ENCODE peak calls at places on chromosomes 7 and 10, in seven cellular contexts. One of them, this sample, is unnamed.

GRCh38 chr10:2835950-2836349 is 231.4 kb upstream of the PFKP start:
- DNase-seq in H1: no peak
- DNase-seq in SK-N-SH: peak
- DNase-seq in HepG2: no peak
- DNase-seq in HCT116: no peak
- DNase-seq in K562: no peak
- DNase-seq in GM12878: no peak
- DNase-seq in this sample: no peak

GRCh38 chr7:17206354-17206905 is 92.0 kb upstream of the AHR start:
- DNase-seq in H1: no peak
- DNase-seq in SK-N-SH: no peak
- DNase-seq in HepG2: peak
- DNase-seq in HCT116: no peak
- DNase-seq in K562: no peak
- DNase-seq in GM12878: no peak
- DNase-seq in this sample: peak

GRCh38 chr7:115574676-115575291 is 455.8 kb downstream of the TFEC start:
- DNase-seq in H1: no peak
- DNase-seq in SK-N-SH: no peak
- DNase-seq in HepG2: no peak
- DNase-seq in HCT116: no peak
- DNase-seq in K562: no peak
- DNase-seq in GM12878: no peak
- DNase-seq in this sample: no peak

GRCh38 chr7:13989944-13990295 is 454 bp upstream of the ETV1 start:
- DNase-seq in H1: no peak
- DNase-seq in SK-N-SH: no peak
- DNase-seq in HepG2: no peak
- DNase-seq in HCT116: no peak
- DNase-seq in K562: no peak
- DNase-seq in GM12878: no peak
- DNase-seq in this sample: no peak

GRCh38 chr10:120426306-120426705 is 30.7 kb upstream of the PLPP4 start:
- DNase-seq in H1: no peak
- DNase-seq in SK-N-SH: no peak
- DNase-seq in HepG2: no peak
- DNase-seq in HCT116: no peak
- DNase-seq in K562: no peak
- DNase-seq in GM12878: no peak
- DNase-seq in this sample: no peak

GRCh38 chr10:98150544-98150943 is 16.1 kb downstream of the R3HCC1L start:
- DNase-seq in H1: no peak
- DNase-seq in SK-N-SH: no peak
- DNase-seq in HepG2: no peak
- DNase-seq in HCT116: no peak
- DNase-seq in K562: no peak
- DNase-seq in GM12878: no peak
- DNase-seq in this sample: no peak

GRCh38 chr7:155804897-155805825 is 7.1 kb downstream of the SHH start:
- DNase-seq in H1: no peak
- DNase-seq in SK-N-SH: peak
- DNase-seq in HepG2: no peak
- DNase-seq in HCT116: no peak
- DNase-seq in K562: peak
- DNase-seq in GM12878: no peak
- DNase-seq in this sample: peak

GRCh38 chr7:1412322-1413261 is 46.7 kb downstream of the MICALL2 start:
- DNase-seq in H1: peak
- DNase-seq in SK-N-SH: peak
- DNase-seq in HepG2: peak
- DNase-seq in HCT116: peak
- DNase-seq in K562: peak
- DNase-seq in GM12878: no peak
- DNase-seq in this sample: peak

GRCh38 chr10:117442944-117443676 is 67.9 kb upstream of the PDZD8 start:
- DNase-seq in H1: peak
- DNase-seq in SK-N-SH: peak
- DNase-seq in HepG2: peak
- DNase-seq in HCT116: peak
- DNase-seq in K562: peak
- DNase-seq in GM12878: peak
- DNase-seq in this sample: peak

GRCh38 chr10:117441366-117441765 is 66.1 kb upstream of the PDZD8 start:
- DNase-seq in H1: no peak
- DNase-seq in SK-N-SH: no peak
- DNase-seq in HepG2: no peak
- DNase-seq in HCT116: no peak
- DNase-seq in K562: no peak
- DNase-seq in GM12878: no peak
- DNase-seq in this sample: no peak

GRCh38 chr10:117441812-117442443 is 66.7 kb upstream of the PDZD8 start:
- DNase-seq in H1: no peak
- DNase-seq in SK-N-SH: no peak
- DNase-seq in HepG2: no peak
- DNase-seq in HCT116: no peak
- DNase-seq in K562: no peak
- DNase-seq in GM12878: no peak
- DNase-seq in this sample: no peak

GRCh38 chr10:117442521-117442920 is 67.3 kb upstream of the PDZD8 start:
- DNase-seq in H1: no peak
- DNase-seq in SK-N-SH: no peak
- DNase-seq in HepG2: no peak
- DNase-seq in HCT116: no peak
- DNase-seq in K562: no peak
- DNase-seq in GM12878: no peak
- DNase-seq in this sample: no peak

DNA sequence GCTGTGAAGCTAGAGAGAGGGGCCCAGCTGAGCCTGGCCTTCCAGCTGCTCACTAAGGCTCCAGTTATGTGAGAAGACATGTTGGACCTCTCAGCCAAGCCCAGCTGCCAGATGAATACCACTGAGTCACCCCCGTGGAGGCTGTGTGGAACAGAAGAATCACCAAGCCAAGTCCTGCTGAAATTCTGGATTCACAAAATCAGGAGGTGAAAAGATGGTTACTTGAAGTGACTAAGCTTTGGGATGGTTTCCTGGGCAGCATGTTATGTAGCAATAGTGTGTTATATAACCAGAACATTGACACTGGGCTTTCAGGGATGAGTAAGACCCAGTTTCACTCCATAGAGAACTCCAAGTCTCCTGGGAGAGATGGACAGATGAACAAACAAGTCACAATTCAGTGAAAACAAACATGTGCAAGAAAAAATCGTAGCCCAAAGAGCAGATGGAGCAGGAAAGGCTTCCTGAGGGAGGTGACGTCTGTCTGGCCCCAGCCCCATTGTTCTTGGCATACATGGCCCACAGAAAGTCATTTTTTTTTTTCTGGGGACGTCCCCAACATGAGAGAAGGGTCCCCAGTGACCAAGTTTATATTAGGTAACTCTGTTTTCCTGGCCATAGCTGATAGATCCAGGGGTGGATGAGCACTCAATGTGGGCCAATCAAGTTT is 64.1 kb upstream of the PDZD8 start:
- DNase-seq in H1: no peak
- DNase-seq in SK-N-SH: no peak
- DNase-seq in HepG2: no peak
- DNase-seq in HCT116: no peak
- DNase-seq in K562: no peak
- DNase-seq in GM12878: no peak
- DNase-seq in this sample: no peak
- TF ChIP-seq JUND in H1: no peak
- TF ChIP-seq JUND in SK-N-SH: no peak
- TF ChIP-seq JUND in HepG2: no peak
- TF ChIP-seq JUND in HCT116: no peak
- TF ChIP-seq JUND in K562: no peak
- TF ChIP-seq JUND in GM12878: no peak
- TF ChIP-seq JUND in this sample: no peak

GRCh38 chr10:87816163-87816841 is 1.7 kb downstream of the ATAD1 start:
- DNase-seq in H1: no peak
- DNase-seq in SK-N-SH: no peak
- DNase-seq in HepG2: no peak
- DNase-seq in HCT116: no peak
- DNase-seq in K562: no peak
- DNase-seq in GM12878: no peak
- DNase-seq in this sample: no peak

GRCh38 chr10:87817873-87818504 is at the start of gene ATAD1:
- DNase-seq in H1: peak
- DNase-seq in SK-N-SH: peak
- DNase-seq in HepG2: peak
- DNase-seq in HCT116: peak
- DNase-seq in K562: peak
- DNase-seq in GM12878: peak
- DNase-seq in this sample: peak

GRCh38 chr10:87817291-87817872 is 644 bp downstream of the ATAD1 start:
- DNase-seq in H1: no peak
- DNase-seq in SK-N-SH: no peak
- DNase-seq in HepG2: peak
- DNase-seq in HCT116: no peak
- DNase-seq in K562: no peak
- DNase-seq in GM12878: no peak
- DNase-seq in this sample: no peak

GRCh38 chr10:87818505-87819273 is 663 bp upstream of the ATAD1 start:
- DNase-seq in H1: no peak
- DNase-seq in SK-N-SH: peak
- DNase-seq in HepG2: no peak
- DNase-seq in HCT116: no peak
- DNase-seq in K562: peak
- DNase-seq in GM12878: peak
- DNase-seq in this sample: peak

DNA sequence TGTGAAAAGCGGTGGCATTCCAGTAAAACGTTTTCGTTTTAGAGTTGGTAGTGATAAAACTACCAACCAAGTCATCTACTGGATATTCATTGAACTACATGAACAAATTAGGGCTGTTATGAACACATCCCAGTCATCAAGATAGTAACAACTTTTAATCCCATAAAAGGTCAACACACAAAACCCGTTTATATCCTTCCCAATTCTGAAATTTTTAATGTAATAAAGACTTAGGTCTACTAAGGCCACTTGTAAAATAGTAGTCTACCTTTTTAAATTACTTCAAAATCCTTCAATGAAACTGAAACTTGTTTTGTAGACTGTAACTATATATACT is 1.2 kb downstream of the ATAD1 start:
- DNase-seq in H1: no peak
- DNase-seq in SK-N-SH: no peak
- DNase-seq in HepG2: no peak
- DNase-seq in HCT116: no peak
- DNase-seq in K562: no peak
- DNase-seq in GM12878: no peak
- DNase-seq in this sample: no peak
- TF ChIP-seq JUND in H1: no peak
- TF ChIP-seq JUND in SK-N-SH: no peak
- TF ChIP-seq JUND in HepG2: no peak
- TF ChIP-seq JUND in HCT116: no peak
- TF ChIP-seq JUND in K562: no peak
- TF ChIP-seq JUND in GM12878: no peak
- TF ChIP-seq JUND in this sample: no peak

DNA sequence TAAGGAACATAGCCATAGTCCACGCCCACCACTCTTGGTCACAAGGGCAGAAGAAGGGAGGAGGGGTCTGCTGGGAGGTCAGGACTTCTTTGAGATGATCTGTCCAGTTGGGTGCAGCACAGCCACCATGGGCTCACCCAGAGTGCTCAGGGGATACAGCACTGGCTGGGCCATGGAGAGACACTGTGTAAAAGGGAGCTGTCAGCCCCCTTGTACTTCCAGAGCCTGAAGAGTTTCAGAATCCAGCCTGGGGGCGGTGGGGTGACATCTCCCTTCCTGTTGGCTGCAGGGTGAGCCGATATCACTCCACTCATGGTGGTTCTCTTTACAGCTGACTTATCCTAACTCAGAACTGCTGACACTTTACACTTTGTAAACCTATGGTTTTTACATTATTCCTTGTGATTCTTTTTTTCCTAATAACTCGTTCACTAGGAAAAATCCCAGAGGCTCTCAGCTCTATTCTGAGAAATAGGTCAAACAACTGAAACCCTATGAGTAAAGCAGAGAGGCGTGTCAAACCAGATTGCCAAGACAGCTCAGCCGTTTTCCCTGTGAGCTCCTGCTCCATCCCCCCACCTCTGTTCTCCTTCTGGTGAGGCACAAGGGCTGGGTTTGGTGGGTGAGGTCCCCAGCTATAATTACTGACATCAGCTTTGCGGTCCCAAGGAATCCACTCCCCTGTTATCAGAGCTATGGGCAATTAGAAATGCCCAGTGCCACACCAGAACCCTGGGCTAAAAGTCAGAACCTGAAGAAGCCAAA is 3.3 kb upstream of the MRPS24 start:
- DNase-seq in H1: no peak
- DNase-seq in SK-N-SH: peak
- DNase-seq in HepG2: no peak
- DNase-seq in HCT116: no peak
- DNase-seq in K562: peak
- DNase-seq in GM12878: no peak
- DNase-seq in this sample: peak
- TF ChIP-seq JUND in H1: no peak
- TF ChIP-seq JUND in SK-N-SH: no peak
- TF ChIP-seq JUND in HepG2: no peak
- TF ChIP-seq JUND in HCT116: no peak
- TF ChIP-seq JUND in K562: no peak
- TF ChIP-seq JUND in GM12878: no peak
- TF ChIP-seq JUND in this sample: no peak

GRCh38 chr10:91682912-91683311 is 50.0 kb upstream of the PPP1R3C start:
- DNase-seq in H1: no peak
- DNase-seq in SK-N-SH: no peak
- DNase-seq in HepG2: no peak
- DNase-seq in HCT116: no peak
- DNase-seq in K562: no peak
- DNase-seq in GM12878: no peak
- DNase-seq in this sample: no peak

GRCh38 chr10:91681361-91682276 is 48.7 kb upstream of the PPP1R3C start:
- DNase-seq in H1: no peak
- DNase-seq in SK-N-SH: peak
- DNase-seq in HepG2: no peak
- DNase-seq in HCT116: no peak
- DNase-seq in K562: no peak
- DNase-seq in GM12878: no peak
- DNase-seq in this sample: peak

GRCh38 chr10:91684841-91685240 is 52.0 kb upstream of the PPP1R3C start:
- DNase-seq in H1: no peak
- DNase-seq in SK-N-SH: no peak
- DNase-seq in HepG2: no peak
- DNase-seq in HCT116: no peak
- DNase-seq in K562: no peak
- DNase-seq in GM12878: no peak
- DNase-seq in this sample: no peak

GRCh38 chr10:91680521-91680920 is 47.6 kb upstream of the PPP1R3C start:
- DNase-seq in H1: no peak
- DNase-seq in SK-N-SH: no peak
- DNase-seq in HepG2: no peak
- DNase-seq in HCT116: no peak
- DNase-seq in K562: no peak
- DNase-seq in GM12878: no peak
- DNase-seq in this sample: no peak

DNA sequence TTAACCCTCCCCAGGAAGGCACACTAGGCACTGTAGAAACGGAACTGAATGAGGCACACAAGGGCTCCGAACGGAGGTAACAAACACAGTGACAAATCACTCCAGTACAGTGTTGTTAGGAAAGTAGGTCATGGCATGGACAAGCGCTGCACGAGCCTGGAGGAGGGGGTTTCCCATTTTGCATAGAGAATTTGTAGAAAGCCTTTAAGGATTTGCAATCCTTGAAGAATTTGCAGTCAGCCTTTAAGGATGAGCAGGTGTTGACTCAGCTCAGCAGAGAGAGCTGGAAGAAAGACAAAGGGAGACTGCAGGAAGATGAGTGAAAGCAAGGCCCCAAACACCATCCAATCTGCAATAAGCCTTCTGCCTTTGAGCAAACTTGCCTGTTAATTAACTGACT is 51.1 kb upstream of the PPP1R3C start:
- DNase-seq in H1: peak
- DNase-seq in SK-N-SH: no peak
- DNase-seq in HepG2: no peak
- DNase-seq in HCT116: no peak
- DNase-seq in K562: no peak
- DNase-seq in GM12878: no peak
- DNase-seq in this sample: no peak
- TF ChIP-seq JUND in H1: no peak
- TF ChIP-seq JUND in SK-N-SH: peak
- TF ChIP-seq JUND in HepG2: no peak
- TF ChIP-seq JUND in HCT116: no peak
- TF ChIP-seq JUND in K562: no peak
- TF ChIP-seq JUND in GM12878: no peak
- TF ChIP-seq JUND in this sample: no peak

This sample was measured in T47D.